ENCODE peak calls at places on chromosome 5, in ten cellular contexts. T is mucosa of descending colon; I is memory B cell; R is colonic mucosa; C is transverse colon; F is RKO; M is AG04450; E is iPS-NIHi11; Z is PC-3; X is naive thymus-derived CD4-positive, alpha-beta T cell. L is an unnamed sample.

GRCh38 chr5:68187268-68188055 is 28.1 kb upstream of the PIK3R1 start:
- DNase-seq in C (no peak), M (no peak), I (no peak), T (peak; percentile 67), R (peak; percentile 47), X (no peak), E (peak; percentile 64), F (no peak), Z (no peak), L (no peak)

GRCh38 chr5:155953335-155953734 is 373.6 kb upstream of the SGCD start:
- DNase-seq in Z (no peak), I (no peak), F (peak; percentile 16), X (no peak), M (no peak), T (no peak), E (no peak), C (no peak), R (no peak), L (no peak)

GRCh38 chr5:22372376-22372775 is 480.8 kb downstream of the CDH12 start:
- DNase-seq in T (no peak), M (peak; percentile 61), E (no peak), X (no peak), I (no peak), C (no peak), R (no peak), F (peak; percentile 33), Z (peak; percentile 25), L (peak; percentile 12)

GRCh38 chr5:173235499-173236394 is 741 bp upstream of the NKX2-5 start:
- DNase-seq in I (no peak), T (no peak), M (no peak), Z (no peak), E (no peak), R (no peak), C (no peak), X (no peak), F (no peak), L (no peak)

GRCh38 chr5:163759000-163759730 is 253.7 kb downstream of the MAT2B start:
- DNase-seq in R (no peak), C (no peak), E (no peak), M (no peak), F (no peak), X (no peak), T (no peak), Z (no peak), I (no peak), L (no peak)

GRCh38 chr5:142364251-142365145 is 39.7 kb upstream of the SPRY4 start:
- DNase-seq in I (no peak), X (no peak), M (no peak), F (no peak), E (peak; percentile 50), Z (no peak), C (peak; percentile 41), R (no peak), T (no peak), L (peak; percentile 60)

GRCh38 chr5:1246711-1247431 is 21.7 kb downstream of the SLC6A18 start:
- DNase-seq in Z (peak; percentile 59), C (peak; percentile 35), T (no peak), M (no peak), I (no peak), F (peak; percentile 34), E (peak; percentile 96), X (no peak), R (peak; percentile 57), L (no peak)

GRCh38 chr5:159911349-159911748 is 4.9 kb upstream of the ADRA1B start:
- DNase-seq in E (no peak), C (no peak), X (no peak), Z (no peak), R (no peak), I (no peak), T (no peak), M (no peak), F (no peak), L (no peak)

GRCh38 chr5:150638053-150638444 is 2.4 kb upstream of the SYNPO start:
- DNase-seq in I (no peak), Z (no peak), T (no peak), E (no peak), X (no peak), M (no peak), F (no peak), C (no peak), R (no peak), L (no peak)

GRCh38 chr5:172881691-172882370 is 47.8 kb downstream of the ERGIC1 start:
- DNase-seq in C (no peak), X (no peak), F (peak; percentile 75), E (no peak), Z (peak; percentile 68), I (no peak), T (no peak), R (no peak), M (no peak), L (no peak)

GRCh38 chr5:59575648-59576290 is 317.8 kb downstream of the PDE4D start:
- DNase-seq in T (no peak), M (no peak), Z (no peak), X (no peak), F (no peak), E (no peak), R (no peak), C (no peak), I (no peak), L (no peak)

GRCh38 chr5:167699434-167699833 is 592.0 kb upstream of the WWC1 start:
- DNase-seq in X (no peak), R (no peak), T (no peak), Z (peak; percentile 94), F (peak; percentile 72), M (peak; percentile 96), C (no peak), I (no peak), E (peak; percentile 70), L (peak; percentile 100)

GRCh38 chr5:16579142-16579541 is 37.7 kb downstream of the RETREG1 start:
- DNase-seq in E (no peak), R (no peak), Z (no peak), C (no peak), X (no peak), F (no peak), I (no peak), T (no peak), M (no peak), L (no peak)

GRCh38 chr5:97452646-97453045 is 269.6 kb upstream of the RIOK2 start:
- DNase-seq in R (no peak), F (peak; percentile 3), E (no peak), I (no peak), X (no peak), T (no peak), Z (no peak), M (no peak), C (no peak), L (no peak)

GRCh38 chr5:94613583-94613982 is 4.8 kb downstream of the KIAA0825 start:
- DNase-seq in C (no peak), Z (peak; percentile 16), X (no peak), R (no peak), F (no peak), T (no peak), E (peak; percentile 24), M (no peak), I (no peak), L (peak; percentile 49)

GRCh38 chr5:93163010-93163663 is 417.9 kb downstream of the NR2F1-AS1 start:
- DNase-seq in Z (peak; percentile 96), I (no peak), X (no peak), C (no peak), F (peak; percentile 85), T (no peak), M (peak; percentile 38), E (no peak), R (no peak), L (peak; percentile 92)

GRCh38 chr5:122035913-122036312 is 42.1 kb downstream of the LOX start:
- DNase-seq in I (no peak), Z (no peak), F (no peak), C (no peak), E (no peak), M (no peak), X (no peak), T (no peak), R (no peak), L (no peak)

L was measured in bronchial epithelial cell.